ENCODE peak calls at places on chromosomes 6 and 20, in six cellular contexts. One of them, this sample, is unnamed.

GRCh38 chr20:64115171-64115911 is 8.0 kb upstream of the NPBWR2 start:
- DNase-seq in Calu3: peak; percentile 2
- DNase-seq in glutamatergic neuron: peak; percentile 13
- DNase-seq in mesothelial cell of epicardium: no peak
- DNase-seq in fibroblast of pulmonary artery: no peak
- DNase-seq in WERI-Rb-1: no peak
- DNase-seq in this sample: no peak

GRCh38 chr6:129795261-129795660 is 65.9 kb downstream of the TMEM244 start:
- DNase-seq in Calu3: no peak
- DNase-seq in glutamatergic neuron: no peak
- DNase-seq in mesothelial cell of epicardium: no peak
- DNase-seq in fibroblast of pulmonary artery: no peak
- DNase-seq in WERI-Rb-1: no peak
- DNase-seq in this sample: no peak

GRCh38 chr6:101722481-101722880 is 329.0 kb downstream of the GRIK2 start:
- DNase-seq in Calu3: no peak
- DNase-seq in glutamatergic neuron: no peak
- DNase-seq in mesothelial cell of epicardium: no peak
- DNase-seq in fibroblast of pulmonary artery: peak; percentile 54
- DNase-seq in WERI-Rb-1: no peak
- DNase-seq in this sample: no peak

GRCh38 chr6:46221221-46221793 is 50.5 kb upstream of the ENPP5 start:
- DNase-seq in Calu3: peak; percentile 9
- DNase-seq in glutamatergic neuron: no peak
- DNase-seq in mesothelial cell of epicardium: no peak
- DNase-seq in fibroblast of pulmonary artery: peak; percentile 52
- DNase-seq in WERI-Rb-1: no peak
- DNase-seq in this sample: no peak

GRCh38 chr6:2850480-2851150 is 9.0 kb upstream of the SERPINB1 start:
- DNase-seq in Calu3: no peak
- DNase-seq in glutamatergic neuron: no peak
- DNase-seq in mesothelial cell of epicardium: no peak
- DNase-seq in fibroblast of pulmonary artery: peak; percentile 88
- DNase-seq in WERI-Rb-1: no peak
- DNase-seq in this sample: no peak

GRCh38 chr20:43564993-43565757 is 6.3 kb downstream of the SGK2 start:
- DNase-seq in Calu3: no peak
- DNase-seq in glutamatergic neuron: no peak
- DNase-seq in mesothelial cell of epicardium: no peak
- DNase-seq in fibroblast of pulmonary artery: no peak
- DNase-seq in WERI-Rb-1: no peak
- DNase-seq in this sample: no peak

GRCh38 chr6:27495386-27496135 is 22.7 kb upstream of the ZNF184 start:
- DNase-seq in Calu3: peak; percentile 82
- DNase-seq in glutamatergic neuron: peak; percentile 65
- DNase-seq in mesothelial cell of epicardium: no peak
- DNase-seq in fibroblast of pulmonary artery: peak; percentile 83
- DNase-seq in WERI-Rb-1: no peak
- DNase-seq in this sample: no peak

GRCh38 chr20:24560571-24561485 is 91.4 kb downstream of the SYNDIG1 start:
- DNase-seq in Calu3: no peak
- DNase-seq in glutamatergic neuron: no peak
- DNase-seq in mesothelial cell of epicardium: no peak
- DNase-seq in fibroblast of pulmonary artery: no peak
- DNase-seq in WERI-Rb-1: no peak
- DNase-seq in this sample: no peak

GRCh38 chr6:53641348-53641747 is 24.2 kb downstream of the KLHL31 start:
- DNase-seq in Calu3: no peak
- DNase-seq in glutamatergic neuron: no peak
- DNase-seq in mesothelial cell of epicardium: no peak
- DNase-seq in fibroblast of pulmonary artery: no peak
- DNase-seq in WERI-Rb-1: peak; percentile 88
- DNase-seq in this sample: no peak

GRCh38 chr20:52060794-52061714 is 130.5 kb downstream of the ZFP64 start:
- DNase-seq in Calu3: peak; percentile 38
- DNase-seq in glutamatergic neuron: no peak
- DNase-seq in mesothelial cell of epicardium: no peak
- DNase-seq in fibroblast of pulmonary artery: peak; percentile 61
- DNase-seq in WERI-Rb-1: peak; percentile 69
- DNase-seq in this sample: no peak

GRCh38 chr20:63642518-63643247 is 10.5 kb downstream of the STMN3 start:
- DNase-seq in Calu3: no peak
- DNase-seq in glutamatergic neuron: peak; percentile 50
- DNase-seq in mesothelial cell of epicardium: no peak
- DNase-seq in fibroblast of pulmonary artery: no peak
- DNase-seq in WERI-Rb-1: no peak
- DNase-seq in this sample: no peak

GRCh38 chr6:16868968-16869367 is 107.7 kb upstream of the ATXN1 start:
- DNase-seq in Calu3: no peak
- DNase-seq in glutamatergic neuron: no peak
- DNase-seq in mesothelial cell of epicardium: no peak
- DNase-seq in fibroblast of pulmonary artery: no peak
- DNase-seq in WERI-Rb-1: no peak
- DNase-seq in this sample: no peak

GRCh38 chr6:120173250-120173649 is 823.7 kb upstream of the MAN1A1 start:
- DNase-seq in Calu3: no peak
- DNase-seq in glutamatergic neuron: no peak
- DNase-seq in mesothelial cell of epicardium: no peak
- DNase-seq in fibroblast of pulmonary artery: no peak
- DNase-seq in WERI-Rb-1: no peak
- DNase-seq in this sample: no peak

GRCh38 chr20:61930776-61931475 is 134.8 kb downstream of the TAF4 start:
- DNase-seq in Calu3: no peak
- DNase-seq in glutamatergic neuron: peak; percentile 6
- DNase-seq in mesothelial cell of epicardium: no peak
- DNase-seq in fibroblast of pulmonary artery: no peak
- DNase-seq in WERI-Rb-1: no peak
- DNase-seq in this sample: no peak

GRCh38 chr6:89024456-89024855 is 56.1 kb upstream of the PNRC1 start:
- DNase-seq in Calu3: no peak
- DNase-seq in glutamatergic neuron: no peak
- DNase-seq in mesothelial cell of epicardium: no peak
- DNase-seq in fibroblast of pulmonary artery: no peak
- DNase-seq in WERI-Rb-1: no peak
- DNase-seq in this sample: no peak

GRCh38 chr20:37775200-37775599 is 81.4 kb downstream of the CTNNBL1 start:
- DNase-seq in Calu3: no peak
- DNase-seq in glutamatergic neuron: no peak
- DNase-seq in mesothelial cell of epicardium: no peak
- DNase-seq in fibroblast of pulmonary artery: no peak
- DNase-seq in WERI-Rb-1: no peak
- DNase-seq in this sample: no peak

GRCh38 chr6:157304840-157305675 is 18.3 kb downstream of the TMEM242 start:
- DNase-seq in Calu3: no peak
- DNase-seq in glutamatergic neuron: no peak
- DNase-seq in mesothelial cell of epicardium: no peak
- DNase-seq in fibroblast of pulmonary artery: peak; percentile 42
- DNase-seq in WERI-Rb-1: no peak
- DNase-seq in this sample: no peak

GRCh38 chr20:51176846-51177245 is 153.9 kb upstream of the KCNG1 start:
- DNase-seq in Calu3: no peak
- DNase-seq in glutamatergic neuron: no peak
- DNase-seq in mesothelial cell of epicardium: no peak
- DNase-seq in fibroblast of pulmonary artery: peak; percentile 56
- DNase-seq in WERI-Rb-1: no peak
- DNase-seq in this sample: no peak

GRCh38 chr6:56863366-56863765 is 91.5 kb upstream of the BEND6 start:
- DNase-seq in Calu3: peak; percentile 30
- DNase-seq in glutamatergic neuron: no peak
- DNase-seq in mesothelial cell of epicardium: no peak
- DNase-seq in fibroblast of pulmonary artery: peak; percentile 68
- DNase-seq in WERI-Rb-1: no peak
- DNase-seq in this sample: no peak

GRCh38 chr20:63059684-63060056 is 52.9 kb upstream of the BHLHE23 start:
- DNase-seq in Calu3: no peak
- DNase-seq in glutamatergic neuron: peak; percentile 7
- DNase-seq in mesothelial cell of epicardium: no peak
- DNase-seq in fibroblast of pulmonary artery: no peak
- DNase-seq in WERI-Rb-1: no peak
- DNase-seq in this sample: no peak

DNA sequence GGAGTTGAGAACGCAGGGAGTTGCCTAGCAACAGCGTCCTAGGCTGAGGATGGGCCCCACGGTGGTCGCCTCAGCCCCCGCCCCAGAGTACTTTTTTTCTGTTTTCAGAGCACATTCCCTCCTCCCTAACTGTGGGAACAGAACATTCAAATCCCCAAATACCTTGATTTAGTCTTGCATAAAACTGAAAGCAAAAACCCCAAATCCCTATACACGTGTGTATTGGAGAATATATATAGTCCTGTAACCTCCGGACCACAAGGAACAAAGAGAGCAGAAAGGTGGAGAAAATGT is 280 bp upstream of the NCOA5 start:
- DNase-seq in Calu3: no peak
- DNase-seq in glutamatergic neuron: no peak
- DNase-seq in mesothelial cell of epicardium: no peak
- DNase-seq in fibroblast of pulmonary artery: no peak
- DNase-seq in WERI-Rb-1: no peak
- DNase-seq in this sample: no peak
- TF ChIP-seq CTCF in Calu3: no peak
- TF ChIP-seq CTCF in glutamatergic neuron: no peak
- TF ChIP-seq CTCF in mesothelial cell of epicardium: no peak
- TF ChIP-seq CTCF in fibroblast of pulmonary artery: no peak
- TF ChIP-seq CTCF in WERI-Rb-1: no peak
- TF ChIP-seq CTCF in this sample: no peak

GRCh38 chr6:111070407-111070743 is 16.9 kb upstream of the SLC16A10 start:
- DNase-seq in Calu3: no peak
- DNase-seq in glutamatergic neuron: no peak
- DNase-seq in mesothelial cell of epicardium: no peak
- DNase-seq in fibroblast of pulmonary artery: no peak
- DNase-seq in WERI-Rb-1: no peak
- DNase-seq in this sample: no peak

GRCh38 chr6:111069722-111070406 is 17.4 kb upstream of the SLC16A10 start:
- DNase-seq in Calu3: no peak
- DNase-seq in glutamatergic neuron: no peak
- DNase-seq in mesothelial cell of epicardium: no peak
- DNase-seq in fibroblast of pulmonary artery: no peak
- DNase-seq in WERI-Rb-1: no peak
- DNase-seq in this sample: no peak

GRCh38 chr6:111072801-111073360 is 14.4 kb upstream of the SLC16A10 start:
- DNase-seq in Calu3: no peak
- DNase-seq in glutamatergic neuron: no peak
- DNase-seq in mesothelial cell of epicardium: no peak
- DNase-seq in fibroblast of pulmonary artery: no peak
- DNase-seq in WERI-Rb-1: no peak
- DNase-seq in this sample: no peak

DNA sequence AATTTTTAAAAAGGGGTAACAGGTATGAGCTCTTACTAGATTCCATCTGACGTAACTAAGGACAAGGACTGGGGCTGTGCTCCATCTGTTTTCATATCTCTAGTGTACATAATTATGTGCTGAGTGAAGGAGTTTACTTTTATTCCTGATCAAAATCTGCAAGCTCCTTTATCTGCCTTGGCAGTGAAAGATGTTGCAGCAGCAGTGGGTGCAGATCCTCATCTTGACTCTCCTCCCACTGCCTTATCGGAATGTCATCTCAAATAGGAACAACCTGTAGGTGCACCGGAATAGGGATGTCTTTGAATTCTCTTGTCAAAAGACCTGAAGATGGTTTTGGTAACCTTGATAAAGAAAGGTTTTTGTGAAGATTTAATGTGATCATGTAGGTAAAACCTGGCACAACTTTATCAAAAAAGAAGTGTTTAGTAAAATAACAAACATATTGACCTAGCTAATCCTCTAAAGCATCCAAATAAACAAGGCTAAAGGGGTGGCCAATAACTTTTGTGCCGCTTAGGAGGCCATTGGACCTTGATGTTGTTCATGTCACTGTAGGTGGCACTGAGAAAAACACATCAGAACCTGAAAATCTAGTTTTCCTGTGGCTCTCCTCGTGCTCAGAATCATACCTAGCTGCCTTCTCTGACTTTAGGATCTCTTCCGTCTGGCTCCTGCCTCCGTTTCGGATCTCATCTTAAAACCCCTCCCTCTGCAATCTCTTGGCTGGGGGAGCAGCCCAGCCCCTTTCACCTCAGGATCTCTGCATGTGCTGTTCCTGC is 19.0 kb upstream of the SLC16A10 start:
- DNase-seq in Calu3: no peak
- DNase-seq in glutamatergic neuron: no peak
- DNase-seq in mesothelial cell of epicardium: no peak
- DNase-seq in fibroblast of pulmonary artery: no peak
- DNase-seq in WERI-Rb-1: no peak
- DNase-seq in this sample: no peak
- TF ChIP-seq CTCF in Calu3: no peak
- TF ChIP-seq CTCF in glutamatergic neuron: no peak
- TF ChIP-seq CTCF in mesothelial cell of epicardium: no peak
- TF ChIP-seq CTCF in fibroblast of pulmonary artery: no peak
- TF ChIP-seq CTCF in WERI-Rb-1: no peak
- TF ChIP-seq CTCF in this sample: no peak

DNA sequence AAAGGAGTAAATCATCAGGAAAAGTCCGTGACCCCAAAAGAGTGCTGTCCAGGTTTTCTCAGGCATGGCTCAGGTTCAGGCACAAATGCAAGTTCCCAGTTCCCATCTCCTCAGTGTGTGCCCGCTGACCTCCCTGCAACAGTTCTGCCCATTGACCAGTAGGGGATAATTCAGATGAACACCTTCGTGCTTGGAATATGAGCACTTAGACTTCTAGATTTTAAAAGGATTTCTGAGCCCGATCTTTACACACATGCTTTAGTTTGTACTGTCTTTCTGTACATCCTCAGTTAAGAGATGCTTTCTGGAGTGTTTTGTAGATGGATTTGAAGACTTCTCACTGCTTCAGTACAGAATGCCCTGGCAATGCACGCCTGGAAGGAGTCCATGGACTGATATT is 239.7 kb upstream of the PLCB4 start:
- DNase-seq in Calu3: no peak
- DNase-seq in glutamatergic neuron: no peak
- DNase-seq in mesothelial cell of epicardium: no peak
- DNase-seq in fibroblast of pulmonary artery: no peak
- DNase-seq in WERI-Rb-1: no peak
- DNase-seq in this sample: no peak
- TF ChIP-seq CTCF in Calu3: no peak
- TF ChIP-seq CTCF in glutamatergic neuron: peak; percentile 68
- TF ChIP-seq CTCF in mesothelial cell of epicardium: peak; percentile 38
- TF ChIP-seq CTCF in fibroblast of pulmonary artery: peak; percentile 23
- TF ChIP-seq CTCF in WERI-Rb-1: peak; percentile 26
- TF ChIP-seq CTCF in this sample: no peak

GRCh38 chr6:118736351-118736750 is 85.0 kb upstream of the CEP85L start:
- DNase-seq in Calu3: no peak
- DNase-seq in glutamatergic neuron: no peak
- DNase-seq in mesothelial cell of epicardium: no peak
- DNase-seq in fibroblast of pulmonary artery: no peak
- DNase-seq in WERI-Rb-1: no peak
- DNase-seq in this sample: no peak

GRCh38 chr6:118739976-118740771 is 88.8 kb upstream of the CEP85L start:
- DNase-seq in Calu3: no peak
- DNase-seq in glutamatergic neuron: no peak
- DNase-seq in mesothelial cell of epicardium: no peak
- DNase-seq in fibroblast of pulmonary artery: peak; percentile 52
- DNase-seq in WERI-Rb-1: no peak
- DNase-seq in this sample: no peak

DNA sequence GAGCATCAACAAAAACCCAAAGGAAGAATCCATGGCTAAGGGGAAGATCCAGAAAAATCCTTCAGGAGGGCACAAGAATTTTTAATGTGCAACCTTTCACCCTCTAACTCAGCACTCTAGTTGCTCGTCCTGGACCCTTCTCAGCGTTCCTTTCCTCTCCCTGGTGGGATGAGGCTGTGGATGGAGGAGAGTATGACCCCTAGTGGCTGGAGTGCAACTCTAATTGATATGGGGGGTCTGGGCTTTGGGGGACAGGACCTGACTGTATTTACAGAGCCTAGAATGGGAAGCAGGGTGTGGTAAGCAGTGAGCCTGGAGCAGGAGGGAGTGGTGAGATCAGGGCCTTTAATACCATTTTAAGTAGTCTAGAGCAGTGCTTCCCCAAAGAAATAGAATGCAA is 83.9 kb upstream of the CEP85L start:
- DNase-seq in Calu3: peak; percentile 15
- DNase-seq in glutamatergic neuron: no peak
- DNase-seq in mesothelial cell of epicardium: no peak
- DNase-seq in fibroblast of pulmonary artery: peak; percentile 37
- DNase-seq in WERI-Rb-1: no peak
- DNase-seq in this sample: no peak
- TF ChIP-seq CTCF in Calu3: peak; percentile 24
- TF ChIP-seq CTCF in glutamatergic neuron: peak; percentile 59
- TF ChIP-seq CTCF in mesothelial cell of epicardium: no peak
- TF ChIP-seq CTCF in fibroblast of pulmonary artery: peak; percentile 66
- TF ChIP-seq CTCF in WERI-Rb-1: peak; percentile 59
- TF ChIP-seq CTCF in this sample: peak; percentile 12